ENCODE peak calls at places on chromosome 3, in six cellular contexts. Z is astrocyte of the spinal cord; X is GM13976; I is Peyer's patch; O is CD8-positive, alpha-beta T cell; Q is fibroblast of pulmonary artery. U is an unnamed sample.
A peak's percentile ranks its signal among the peaks of the same experiment; 100 is the strongest.

GRCh38 chr3:28198161-28198560 is 43.3 kb upstream of the CMC1 start:
- DNase-seq in Q (no peak), O (no peak), X (no peak), Z (no peak), I (no peak), U (no peak)

GRCh38 chr3:73493543-73494314 is 131.0 kb downstream of the PDZRN3 start:
- DNase-seq in X (no peak), Q (peak; percentile 61), O (no peak), I (no peak), Z (peak; percentile 80), U (no peak)

GRCh38 chr3:102444101-102444500 is 9.3 kb downstream of the ZPLD1 start:
- DNase-seq in Q (peak; percentile 19), X (no peak), O (no peak), I (no peak), Z (peak; percentile 54), U (no peak)

GRCh38 chr3:55538158-55538557 is 51.1 kb upstream of the WNT5A start:
- DNase-seq in I (no peak), Z (no peak), O (no peak), X (no peak), Q (no peak), U (no peak)

GRCh38 chr3:126135398-126136076 is 44.8 kb downstream of the ALDH1L1 start:
- DNase-seq in I (no peak), Z (no peak), X (no peak), Q (no peak), O (no peak), U (no peak)

GRCh38 chr3:9817437-9817836 is 7.4 kb downstream of the TTLL3 start:
- DNase-seq in Z (no peak), X (no peak), Q (no peak), O (no peak), I (no peak), U (no peak)

GRCh38 chr3:196969001-196969659 is 497 bp upstream of the PIGZ start:
- DNase-seq in X (peak; percentile 86), I (peak; percentile 65), Q (no peak), Z (no peak), O (peak; percentile 27), U (peak; percentile 82)

GRCh38 chr3:10548997-10549396 is 43.6 kb upstream of the ATP2B2 start:
- DNase-seq in I (no peak), Q (no peak), Z (no peak), O (peak; percentile 21), X (no peak), U (no peak)

GRCh38 chr3:141239551-141240281 is 8.1 kb downstream of the PXYLP1 start:
- DNase-seq in X (no peak), Q (no peak), O (no peak), I (no peak), Z (no peak), U (no peak)

GRCh38 chr3:137582484-137582883 is 181.6 kb upstream of the SOX14 start:
- DNase-seq in X (no peak), Q (no peak), O (no peak), Z (no peak), I (no peak), U (no peak)

GRCh38 chr3:196163687-196164493 is 47.3 kb downstream of the ZDHHC19 start:
- DNase-seq in O (no peak), I (peak; percentile 57), Z (no peak), X (no peak), Q (no peak), U (no peak)

GRCh38 chr3:23726811-23727548 is 78.8 kb upstream of the UBE2E1 start:
- DNase-seq in Z (no peak), Q (no peak), I (no peak), O (no peak), X (no peak), U (no peak)

GRCh38 chr3:188528390-188528789 is 374.4 kb downstream of the LPP start:
- DNase-seq in X (no peak), Z (no peak), I (no peak), Q (no peak), O (no peak), U (no peak)

GRCh38 chr3:188524057-188524456 is 370.1 kb downstream of the LPP start:
- DNase-seq in Q (no peak), Z (peak; percentile 34), I (no peak), O (no peak), X (no peak), U (no peak)

GRCh38 chr3:188523291-188523690 is 369.3 kb downstream of the LPP start:
- DNase-seq in Z (no peak), O (no peak), X (no peak), Q (no peak), I (no peak), U (no peak)

GRCh38 chr3:188527389-188527788 is 373.4 kb downstream of the LPP start:
- DNase-seq in O (no peak), X (no peak), I (no peak), Z (no peak), Q (peak; percentile 30), U (no peak)

GRCh38 chr3:188526057-188526456 is 372.1 kb downstream of the LPP start:
- DNase-seq in X (no peak), I (no peak), Q (peak; percentile 55), Z (no peak), O (no peak), U (no peak)
- TF ChIP-seq CTCF in X (no peak), I (no peak), Q (peak; percentile 19), Z (no peak), O (no peak), U (no peak)

DNA sequence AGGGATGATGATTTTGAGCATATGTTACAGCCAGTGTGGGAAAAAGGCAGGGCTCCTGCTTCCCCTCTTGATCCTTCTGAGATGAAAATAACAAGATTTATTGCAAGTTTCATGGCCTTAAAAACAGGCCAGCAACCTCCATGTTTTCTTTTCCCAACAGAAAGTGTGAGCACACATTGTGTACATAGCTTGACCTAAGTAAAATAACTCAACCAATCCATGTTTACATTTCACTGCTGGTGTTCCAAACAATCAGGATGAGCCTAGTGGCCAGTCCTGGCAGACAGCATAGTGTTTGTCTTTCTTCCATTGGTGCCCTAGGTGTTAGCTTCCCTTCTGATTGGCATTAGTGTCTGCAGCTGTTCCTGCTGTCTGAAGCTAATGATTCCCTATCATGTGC is 847.7 kb downstream of the EPHA3 start:
- DNase-seq in Q (no peak), Z (peak; percentile 16), X (no peak), O (no peak), I (no peak), U (no peak)
- TF ChIP-seq CTCF in Q (no peak), Z (no peak), X (no peak), O (no peak), I (no peak), U (no peak)

DNA sequence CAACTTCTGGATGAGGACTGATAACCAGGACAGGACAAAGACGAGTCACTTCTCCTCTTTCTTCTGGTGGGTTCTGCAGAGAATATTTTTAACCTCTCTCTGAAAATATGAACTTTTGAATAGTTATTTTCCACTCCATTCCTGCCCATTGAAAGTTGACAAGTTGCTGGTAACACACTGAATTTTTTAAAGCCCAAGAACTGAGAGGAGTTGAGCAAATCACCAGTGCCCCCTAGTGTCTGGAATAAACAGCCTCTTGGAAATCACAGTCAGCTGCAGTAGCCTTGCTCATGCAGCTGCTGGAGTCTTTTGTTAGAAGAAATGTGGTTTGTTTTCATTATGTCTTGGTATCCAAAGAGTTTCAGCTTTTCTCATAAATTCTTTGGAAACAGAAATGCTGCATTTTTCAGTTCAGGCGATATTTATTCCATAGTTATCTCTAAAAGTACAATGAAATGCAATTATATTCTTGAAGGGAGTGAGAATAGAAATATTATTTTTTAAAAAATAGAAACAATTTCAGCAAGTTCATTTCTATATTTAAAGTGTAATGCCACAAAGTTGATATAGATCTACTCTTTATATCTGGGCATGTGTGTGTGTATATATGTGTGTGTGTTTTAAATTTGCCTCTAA is 741.0 kb upstream of the CBLB start:
- DNase-seq in O (peak; percentile 56), X (peak; percentile 20), Q (peak; percentile 96), I (no peak), Z (peak; percentile 97), U (peak; percentile 31)
- TF ChIP-seq CTCF in O (peak; percentile 88), X (peak; percentile 76), Q (peak; percentile 89), I (peak; percentile 77), Z (peak; percentile 77), U (peak; percentile 80)

GRCh38 chr3:189233225-189233858 is 61.6 kb downstream of the TPRG1 start:
- DNase-seq in Z (peak; percentile 65), X (no peak), I (peak; percentile 55), O (no peak), Q (peak; percentile 75), U (no peak)
- TF ChIP-seq CTCF in Z (peak; percentile 82), X (peak; percentile 22), I (peak; percentile 66), O (no peak), Q (peak; percentile 86), U (peak; percentile 40)

U was measured in GM13977.